ENCODE peak calls at places on chromosomes 13 and 19, in ten cellular contexts. R is breast epithelium, Q is SK-N-SH, S is GM12891, O is stomach, A is upper lobe of left lung, Y is sigmoid colon, L is H1, W is GM12892, E is transverse colon. Z is an unnamed sample.

GRCh38 chr19:31980851-31981250 is 364.6 kb upstream of the ZNF507 start:
- DNase-seq in A (no peak), W (no peak), E (no peak), R (no peak), L (no peak), Q (no peak), S (no peak), Y (no peak), O (no peak), Z (no peak)

GRCh38 chr19:7067716-7068115 is 1.8 kb upstream of the ZNF557 start:
- DNase-seq in A (no peak), O (no peak), E (no peak), L (no peak), S (no peak), W (no peak), Q (no peak), R (no peak), Y (no peak), Z (no peak)

GRCh38 chr13:98977568-98978270 is at the start of gene DOCK9:
- DNase-seq in R (peak; percentile 60), S (no peak), O (peak; percentile 60), Q (no peak), Y (peak; percentile 76), L (no peak), E (peak; percentile 34), W (no peak), A (peak; percentile 45), Z (no peak)

GRCh38 chr19:55461259-55461973 is at the start of gene ISOC2:
- DNase-seq in Y (peak; percentile 100), R (peak; percentile 100), L (peak; percentile 100), S (peak; percentile 100), A (peak; percentile 100), Q (peak; percentile 97), O (peak; percentile 100), W (peak; percentile 100), E (peak; percentile 100), Z (peak; percentile 100)

GRCh38 chr19:33569822-33570221 is 48.2 kb upstream of the PEPD start:
- DNase-seq in O (no peak), W (no peak), S (no peak), Y (no peak), L (no peak), Q (no peak), A (no peak), R (no peak), E (no peak), Z (no peak)

GRCh38 chr19:38951187-38951586 is 20.4 kb downstream of the MRPS12 start:
- DNase-seq in O (no peak), A (no peak), L (no peak), W (no peak), Q (no peak), Y (no peak), R (no peak), E (no peak), S (no peak), Z (no peak)

GRCh38 chr13:72104656-72105180 is 237.7 kb upstream of the DACH1 start:
- DNase-seq in W (no peak), E (no peak), A (no peak), Y (no peak), Q (no peak), S (no peak), R (no peak), O (no peak), L (no peak), Z (no peak)

GRCh38 chr19:56091066-56091490 is 30.0 kb downstream of the ZNF787 start:
- DNase-seq in O (no peak), A (no peak), R (no peak), Q (no peak), S (no peak), Y (no peak), W (no peak), E (no peak), L (no peak), Z (no peak)

GRCh38 chr19:19064811-19065745 is 1.3 kb downstream of the SLC25A42 start:
- DNase-seq in O (no peak), Q (peak; percentile 56), R (no peak), Y (no peak), A (peak; percentile 76), E (peak; percentile 36), L (no peak), S (no peak), W (no peak), Z (no peak)

GRCh38 chr19:45716314-45717130 is 14.2 kb downstream of the FBXO46 start:
- DNase-seq in W (no peak), S (no peak), R (peak; percentile 63), O (no peak), L (no peak), Q (peak; percentile 57), A (no peak), E (peak; percentile 51), Y (no peak), Z (no peak)

GRCh38 chr19:1773173-1773572 is 19.9 kb downstream of the ONECUT3 start:
- DNase-seq in O (no peak), Q (no peak), R (no peak), A (no peak), E (no peak), S (no peak), W (no peak), Y (no peak), L (no peak), Z (no peak)

GRCh38 chr13:92175330-92175729 is 776.9 kb downstream of the GPC5 start:
- DNase-seq in L (no peak), Y (no peak), S (peak; percentile 2), A (no peak), R (no peak), E (no peak), Q (peak; percentile 62), O (no peak), W (no peak), Z (no peak)

DNA sequence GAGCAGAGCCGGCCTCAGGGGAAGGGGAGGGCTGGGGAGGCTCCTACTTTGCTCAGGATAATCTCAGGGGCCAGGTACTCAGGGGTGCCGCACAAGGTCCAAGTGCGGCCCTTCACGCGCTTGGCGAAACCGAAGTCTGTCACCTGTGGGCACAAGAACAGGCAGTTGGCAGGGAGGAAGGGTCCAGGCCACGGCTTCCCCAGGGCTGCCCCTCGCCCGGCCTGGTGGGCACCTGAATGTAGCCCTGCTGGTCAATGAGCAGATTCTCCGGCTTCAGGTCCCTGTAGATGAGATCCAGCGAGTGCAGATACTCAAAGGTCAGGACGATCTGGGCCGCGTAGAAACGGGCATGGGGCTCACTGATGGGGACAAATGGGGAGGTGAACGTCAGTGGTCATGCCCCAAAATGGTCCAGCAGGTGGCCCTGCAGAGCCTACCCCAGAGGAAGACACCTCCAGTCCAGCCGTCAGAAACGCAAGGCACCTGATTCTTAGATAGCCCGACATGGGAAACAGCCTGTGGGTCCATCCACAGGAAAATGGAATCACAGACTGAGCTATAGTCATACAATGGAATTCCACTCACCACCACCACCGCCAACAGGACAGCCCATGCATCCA is 7.1 kb upstream of the SAMD1 start:
- DNase-seq in Q (no peak), E (no peak), S (no peak), O (no peak), R (no peak), Y (no peak), L (no peak), A (peak; percentile 73), W (no peak), Z (no peak)
- TF ChIP-seq POLR2AphosphoS5 in Q (no peak), E (no peak), S (no peak), O (no peak), R (no peak), Y (no peak), L (no peak), A (no peak), W (no peak), Z (no peak)

DNA sequence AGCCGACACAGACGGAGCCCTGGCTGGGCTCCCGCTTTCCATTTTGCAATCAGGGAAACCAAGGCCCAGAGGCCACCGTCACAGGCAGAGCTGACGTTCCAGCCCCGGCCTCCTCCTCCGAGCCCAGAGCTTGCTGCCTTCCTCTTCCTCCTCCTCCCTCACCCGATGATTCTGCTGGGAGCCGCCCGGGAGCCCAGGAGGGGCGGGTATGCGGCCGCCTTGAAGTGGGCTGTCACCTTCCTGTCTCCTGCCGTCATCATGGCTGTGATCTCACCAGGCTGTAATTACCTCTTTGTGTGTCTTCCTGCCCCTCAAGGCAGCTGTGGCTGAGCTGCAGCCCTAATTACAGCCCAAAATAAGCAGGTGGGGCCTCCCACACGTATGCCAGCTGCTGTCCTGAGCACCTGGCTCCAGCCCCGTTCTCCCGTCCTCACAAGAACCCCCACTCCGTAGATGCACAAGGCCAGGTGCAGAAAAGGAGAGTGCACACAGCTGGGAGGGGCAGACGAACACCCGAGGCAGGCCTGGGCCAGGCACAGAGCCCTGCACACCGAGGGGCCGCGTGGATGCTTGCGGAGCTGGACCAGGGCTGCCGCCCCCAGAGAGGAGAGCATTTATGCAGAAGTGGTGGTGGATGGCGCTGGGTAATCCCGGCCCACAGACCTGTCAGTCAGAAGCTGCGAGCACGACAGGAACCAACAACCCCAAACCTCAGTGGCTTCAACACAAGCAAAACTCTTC is 4.0 kb downstream of the TPGS1 start:
- DNase-seq in O (peak; percentile 37), S (no peak), E (peak; percentile 82), A (peak; percentile 82), L (no peak), Y (peak; percentile 86), W (no peak), R (no peak), Q (no peak), Z (no peak)
- TF ChIP-seq POLR2AphosphoS5 in O (no peak), S (no peak), E (peak; percentile 92), A (peak; percentile 6), L (no peak), Y (no peak), W (no peak), R (no peak), Q (no peak), Z (peak; percentile 62)

GRCh38 chr19:4703671-4704316 is 19.8 kb downstream of the DPP9 start:
- DNase-seq in Y (no peak), R (no peak), L (no peak), S (no peak), A (peak; percentile 72), Q (no peak), O (no peak), W (no peak), E (no peak), Z (no peak)
- TF ChIP-seq POLR2AphosphoS5 in Y (no peak), R (no peak), L (no peak), S (no peak), A (no peak), Q (no peak), O (no peak), W (no peak), E (no peak), Z (no peak)

GRCh38 chr13:61146158-61146557 is 269.5 kb downstream of the PCDH20 start:
- DNase-seq in L (no peak), Y (no peak), A (peak; percentile 27), R (no peak), Q (no peak), W (no peak), S (no peak), E (no peak), O (no peak), Z (no peak)

GRCh38 chr13:61144834-61145593 is 270.6 kb downstream of the PCDH20 start:
- DNase-seq in Y (no peak), L (no peak), W (no peak), Q (no peak), S (no peak), R (no peak), A (peak; percentile 15), E (no peak), O (no peak), Z (no peak)

GRCh38 chr13:61144301-61144700 is 271.3 kb downstream of the PCDH20 start:
- DNase-seq in R (no peak), Q (no peak), E (no peak), L (no peak), W (no peak), S (no peak), Y (no peak), O (no peak), A (no peak), Z (no peak)

GRCh38 chr13:61138857-61139256 is 276.8 kb downstream of the PCDH20 start:
- DNase-seq in Q (no peak), E (no peak), R (no peak), A (no peak), W (no peak), S (no peak), Y (no peak), O (no peak), L (no peak), Z (no peak)

GRCh38 chr13:61142506-61142905 is 273.1 kb downstream of the PCDH20 start:
- DNase-seq in W (no peak), Y (no peak), S (no peak), O (no peak), A (no peak), E (no peak), L (no peak), R (no peak), Q (no peak), Z (no peak)
- TF ChIP-seq POLR2AphosphoS5 in W (no peak), Y (no peak), S (no peak), O (no peak), A (no peak), E (no peak), L (no peak), R (no peak), Q (no peak), Z (no peak)

Z was measured in vagina.